ENCODE peak calls at places on chromosomes 11 and 22, in eight cellular contexts. S is AG10803, A is pancreas, K is heart left ventricle, G is astrocyte of the spinal cord, L is left lung, R is adrenal gland, V is kidney. Q is an unnamed sample.

GRCh38 chr11:109733245-109733644 is 311.3 kb downstream of the C11orf87 start:
- DNase-seq in V (no peak), L (no peak), R (no peak), S (peak; percentile 38), K (no peak), A (no peak), G (peak; percentile 29), Q (no peak)

GRCh38 chr22:50403701-50404101 is 60.6 kb downstream of the PPP6R2 start:
- DNase-seq in L (peak; percentile 69), G (no peak), V (peak; percentile 85), S (no peak), K (peak; percentile 72), R (peak; percentile 74), A (peak; percentile 73), Q (no peak)

GRCh38 chr11:118615282-118615979 is 8.0 kb downstream of the PHLDB1 start:
- DNase-seq in V (peak; percentile 53), K (no peak), G (no peak), L (no peak), R (no peak), A (peak; percentile 20), S (no peak), Q (peak; percentile 72)

GRCh38 chr11:106424111-106424510 is 346.6 kb downstream of the AASDHPPT start:
- DNase-seq in S (peak; percentile 62), R (no peak), L (no peak), G (peak; percentile 71), A (no peak), K (no peak), V (no peak), Q (no peak)

GRCh38 chr11:7495997-7496545 is 10.8 kb downstream of the OLFML1 start:
- DNase-seq in S (no peak), R (peak; percentile 35), L (no peak), A (no peak), K (no peak), V (no peak), G (no peak), Q (no peak)

GRCh38 chr22:47787501-47788227 is 1025.2 kb downstream of the TBC1D22A start:
- DNase-seq in R (no peak), K (no peak), S (no peak), L (no peak), A (peak; percentile 26), G (no peak), V (no peak), Q (peak; percentile 29)

GRCh38 chr11:34167961-34168360 is 62.5 kb downstream of the NAT10 start:
- DNase-seq in S (no peak), K (no peak), R (no peak), L (no peak), G (no peak), A (no peak), V (peak; percentile 66), Q (no peak)

GRCh38 chr11:45161252-45162063 is 15.0 kb downstream of the PRDM11 start:
- DNase-seq in K (peak; percentile 47), L (no peak), S (peak; percentile 19), A (peak; percentile 50), R (peak; percentile 78), V (no peak), G (no peak), Q (no peak)

GRCh38 chr11:103671143-103671651 is 365.2 kb upstream of the DDI1 start:
- DNase-seq in S (no peak), V (no peak), R (no peak), L (no peak), K (no peak), A (no peak), G (no peak), Q (no peak)

GRCh38 chr22:28956506-28956905 is 73.1 kb downstream of the ZNRF3 start:
- DNase-seq in G (no peak), K (no peak), R (no peak), V (no peak), A (no peak), S (no peak), L (no peak), Q (no peak)

GRCh38 chr11:72037554-72038311 is 39.0 kb downstream of the IL18BP start:
- DNase-seq in L (no peak), V (no peak), S (no peak), R (no peak), K (no peak), G (no peak), A (no peak), Q (no peak)

GRCh38 chr11:64409707-64410395 is 50.9 kb downstream of the RPS6KA4 start:
- DNase-seq in A (no peak), L (no peak), V (no peak), R (no peak), K (no peak), S (no peak), G (no peak), Q (peak; percentile 40)

GRCh38 chr11:17504330-17505107 is 27.9 kb upstream of the ABCC8 start:
- DNase-seq in S (peak; percentile 63), L (peak; percentile 74), A (peak; percentile 92), G (peak; percentile 60), K (peak; percentile 73), R (peak; percentile 90), V (peak; percentile 91), Q (peak; percentile 53)

GRCh38 chr11:103358251-103358650 is 249.0 kb downstream of the DYNC2H1 start:
- DNase-seq in V (no peak), R (peak; percentile 28), S (peak; percentile 26), L (no peak), K (no peak), A (no peak), G (peak; percentile 42), Q (no peak)

DNA sequence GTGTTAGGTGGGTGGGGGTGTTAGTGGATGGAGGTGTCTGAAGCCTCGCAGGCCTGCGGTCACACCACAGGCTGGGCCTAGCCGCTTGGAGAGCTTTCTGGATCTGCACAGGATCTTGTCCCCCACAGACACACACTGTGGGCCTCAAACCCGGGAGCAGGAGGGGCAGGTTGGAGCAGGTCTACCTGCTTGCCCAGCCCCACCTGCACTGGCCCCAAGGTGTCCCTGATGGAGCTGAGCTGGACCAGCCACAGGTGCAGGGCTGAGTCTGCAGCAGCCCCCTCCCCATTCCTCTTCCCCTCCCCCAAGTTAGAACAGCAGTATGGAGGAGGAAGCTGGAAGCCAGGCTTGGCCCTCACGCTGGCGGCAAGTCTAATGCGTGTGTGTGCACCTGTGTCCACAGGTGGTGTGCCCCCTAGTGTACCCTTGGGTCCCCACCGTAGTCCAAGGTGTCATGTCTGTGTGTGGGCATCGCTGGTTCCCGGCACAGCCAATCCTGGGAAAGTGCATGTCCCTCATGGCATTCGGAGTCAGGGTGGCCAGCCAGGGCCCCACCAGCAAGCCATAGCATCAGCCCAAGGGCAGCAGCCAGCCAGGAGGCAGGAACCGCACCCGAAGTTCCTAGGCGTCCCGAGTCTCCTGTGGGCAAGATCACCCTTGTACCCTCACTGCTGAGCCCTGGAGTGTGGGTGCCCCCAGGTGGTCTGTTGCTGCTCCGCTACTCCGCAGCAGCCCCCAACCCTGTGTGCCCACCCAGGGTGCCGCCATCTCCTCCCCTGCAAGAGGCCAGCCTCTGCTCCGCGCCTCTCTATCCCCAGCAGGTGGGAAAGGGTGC is 2.0 kb upstream of the GATD1 start:
- DNase-seq in K (no peak), S (no peak), A (no peak), R (no peak), G (no peak), L (no peak), V (peak; percentile 63), Q (no peak)
- TF ChIP-seq CTCF in K (no peak), S (no peak), A (no peak), R (no peak), G (no peak), L (no peak), V (no peak), Q (no peak)

DNA sequence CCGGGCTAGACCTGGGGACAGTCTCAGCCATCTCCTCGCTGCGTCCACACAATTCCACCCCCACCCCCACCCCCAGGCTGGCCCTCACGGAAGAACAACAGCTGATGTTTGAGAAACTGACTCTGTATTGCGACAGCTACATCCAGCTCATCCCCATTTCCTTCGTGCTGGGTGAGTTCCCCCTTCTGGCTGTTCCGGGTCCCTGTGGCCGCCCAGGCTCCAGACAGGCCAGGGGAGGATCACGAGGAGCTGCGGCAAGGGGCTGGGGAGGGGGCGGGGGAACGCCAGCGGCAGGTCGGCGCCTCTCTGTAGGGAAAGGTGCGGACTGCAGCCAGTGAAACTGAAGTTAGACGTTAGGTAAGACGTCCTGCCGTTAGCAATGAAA is 4.9 kb downstream of the BEST1 start:
- DNase-seq in L (peak; percentile 86), V (peak; percentile 90), K (peak; percentile 70), S (peak; percentile 89), A (no peak), G (peak; percentile 53), R (peak; percentile 62), Q (no peak)
- TF ChIP-seq CTCF in L (no peak), V (peak; percentile 17), K (peak; percentile 30), S (peak; percentile 48), A (no peak), G (peak; percentile 6), R (no peak), Q (no peak)

GRCh38 chr22:20771918-20772625 is 1.8 kb upstream of the SERPIND1 start:
- DNase-seq in L (no peak), S (no peak), A (no peak), R (no peak), K (no peak), V (no peak), G (no peak), Q (no peak)
- TF ChIP-seq CTCF in L (no peak), S (no peak), A (no peak), R (no peak), K (no peak), V (no peak), G (peak; percentile 25), Q (no peak)

DNA sequence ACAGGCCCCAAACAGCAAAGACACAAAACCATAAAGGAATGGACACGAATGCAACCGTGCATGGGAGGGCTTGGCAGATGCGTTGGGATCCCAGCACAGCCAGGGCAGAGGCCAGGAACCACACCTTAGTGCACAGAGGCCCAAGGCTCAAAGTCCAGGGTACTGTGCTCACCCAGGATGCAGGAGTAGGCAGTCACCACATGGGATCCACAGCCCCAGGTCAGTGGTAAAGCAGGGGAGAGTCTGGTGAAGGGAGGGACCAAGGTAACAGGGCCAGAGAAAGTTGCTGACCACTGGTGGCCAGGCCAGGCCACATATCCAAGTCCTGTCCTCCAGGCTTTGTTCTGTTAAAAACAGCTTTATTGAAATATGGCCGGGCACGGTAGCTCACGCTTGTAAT is 6.5 kb upstream of the CERK start:
- DNase-seq in S (no peak), R (no peak), K (no peak), V (peak; percentile 22), L (no peak), G (no peak), A (no peak), Q (no peak)
- TF ChIP-seq CTCF in S (no peak), R (no peak), K (no peak), V (no peak), L (no peak), G (no peak), A (no peak), Q (no peak)

GRCh38 chr22:41021655-41022454 is 70.5 kb upstream of the EP300 start:
- DNase-seq in V (peak; percentile 91), A (peak; percentile 86), K (peak; percentile 73), S (peak; percentile 61), G (peak; percentile 56), L (peak; percentile 81), R (peak; percentile 78), Q (peak; percentile 78)
- TF ChIP-seq CTCF in V (peak; percentile 11), A (no peak), K (peak; percentile 37), S (no peak), G (no peak), L (no peak), R (no peak), Q (no peak)